ENCODE peak calls at places on chromosomes 16 and 17, in four cellular contexts. I is aorta, E is putamen, A is NCI-H187. V is an unnamed sample.

GRCh38 chr17:40854175-40854814 is 12.7 kb downstream of the KRT12 start:
- DNase-seq in I (no peak), E (no peak), A (no peak), V (no peak)

GRCh38 chr16:75244844-75245758 is 6.3 kb downstream of the BCAR1 start:
- DNase-seq in I (peak), E (peak), A (no peak), V (peak)

GRCh38 chr17:38352245-38353083 is 820 bp downstream of the SOCS7 start:
- DNase-seq in I (peak), E (no peak), A (no peak), V (peak)

GRCh38 chr16:84268231-84268630 is 26.4 kb upstream of the WFDC1 start:
- DNase-seq in I (no peak), E (no peak), A (no peak), V (no peak)

GRCh38 chr17:66655461-66655860 is 179.5 kb upstream of the CACNG5 start:
- DNase-seq in I (no peak), E (no peak), A (no peak), V (no peak)

GRCh38 chr16:50853329-50853728 is 111.4 kb downstream of the CYLD start:
- DNase-seq in I (no peak), E (no peak), A (no peak), V (no peak)

GRCh38 chr17:31309525-31309924 is 4.3 kb downstream of the EVI2B start:
- DNase-seq in I (no peak), E (no peak), A (no peak), V (no peak)

GRCh38 chr17:41919165-41919817 is 540 bp upstream of the ACLY start:
- DNase-seq in I (no peak), E (peak), A (peak), V (no peak)

GRCh38 chr16:83951544-83951943 is 1.5 kb upstream of the OSGIN1 start:
- DNase-seq in I (no peak), E (no peak), A (no peak), V (no peak)